ENCODE peak calls at places on chromosomes 2 and 18, in four cellular contexts. One of them, this sample, is unnamed.
A peak's percentile ranks its signal among the peaks of the same experiment; 100 is the strongest.

GRCh38 chr2:185663811-185664210 is 74.8 kb upstream of the FSIP2 start:
- DNase-seq in ovary: no peak
- DNase-seq in WTC11: no peak
- DNase-seq in lower lobe of right lung: no peak
- DNase-seq in this sample: no peak

GRCh38 chr2:190585000-190585678 is 50.6 kb upstream of the NEMP2 start:
- DNase-seq in ovary: no peak
- DNase-seq in WTC11: no peak
- DNase-seq in lower lobe of right lung: no peak
- DNase-seq in this sample: no peak

GRCh38 chr2:205660521-205661124 is 21.7 kb upstream of the NRP2 start:
- DNase-seq in ovary: no peak
- DNase-seq in WTC11: no peak
- DNase-seq in lower lobe of right lung: no peak
- DNase-seq in this sample: no peak

GRCh38 chr2:54360055-54360792 is 95.9 kb upstream of the SPTBN1 start:
- DNase-seq in ovary: peak; percentile 61
- DNase-seq in WTC11: no peak
- DNase-seq in lower lobe of right lung: no peak
- DNase-seq in this sample: no peak

GRCh38 chr2:219875036-219875435 is 247.6 kb downstream of the SLC4A3 start:
- DNase-seq in ovary: no peak
- DNase-seq in WTC11: no peak
- DNase-seq in lower lobe of right lung: no peak
- DNase-seq in this sample: no peak

GRCh38 chr2:239559417-239560261 is 158.8 kb upstream of the HDAC4 start:
- DNase-seq in ovary: no peak
- DNase-seq in WTC11: no peak
- DNase-seq in lower lobe of right lung: no peak
- DNase-seq in this sample: no peak

GRCh38 chr2:217922101-217923006 is 80.4 kb downstream of the TNS1 start:
- DNase-seq in ovary: peak; percentile 72
- DNase-seq in WTC11: no peak
- DNase-seq in lower lobe of right lung: no peak
- DNase-seq in this sample: peak; percentile 63

GRCh38 chr2:43227830-43228280 is 1.4 kb upstream of the ZFP36L2 start:
- DNase-seq in ovary: no peak
- DNase-seq in WTC11: no peak
- DNase-seq in lower lobe of right lung: no peak
- DNase-seq in this sample: no peak

GRCh38 chr2:229410312-229410711 is 139.2 kb upstream of the PID1 start:
- DNase-seq in ovary: no peak
- DNase-seq in WTC11: no peak
- DNase-seq in lower lobe of right lung: no peak
- DNase-seq in this sample: no peak

GRCh38 chr18:8374652-8375051 is 234.6 kb upstream of the RAB12 start:
- DNase-seq in ovary: no peak
- DNase-seq in WTC11: no peak
- DNase-seq in lower lobe of right lung: no peak
- DNase-seq in this sample: no peak

GRCh38 chr2:160334028-160334729 is 134.1 kb upstream of the ITGB6 start:
- DNase-seq in ovary: no peak
- DNase-seq in WTC11: no peak
- DNase-seq in lower lobe of right lung: no peak
- DNase-seq in this sample: no peak

GRCh38 chr2:239223029-239223329 is 177.8 kb downstream of the HDAC4 start:
- DNase-seq in ovary: no peak
- DNase-seq in WTC11: no peak
- DNase-seq in lower lobe of right lung: no peak
- DNase-seq in this sample: no peak

GRCh38 chr18:55586841-55587240 is 1.2 kb downstream of the TCF4 start:
- DNase-seq in ovary: no peak
- DNase-seq in WTC11: no peak
- DNase-seq in lower lobe of right lung: no peak
- DNase-seq in this sample: peak; percentile 49

GRCh38 chr2:54836477-54836876 is 113.0 kb downstream of the EML6 start:
- DNase-seq in ovary: no peak
- DNase-seq in WTC11: no peak
- DNase-seq in lower lobe of right lung: no peak
- DNase-seq in this sample: no peak

GRCh38 chr2:169452080-169452479 is 27.2 kb upstream of the BBS5 start:
- DNase-seq in ovary: no peak
- DNase-seq in WTC11: no peak
- DNase-seq in lower lobe of right lung: no peak
- DNase-seq in this sample: no peak

GRCh38 chr18:1047406-1047805 is 142.7 kb downstream of the ADCYAP1 start:
- DNase-seq in ovary: no peak
- DNase-seq in WTC11: no peak
- DNase-seq in lower lobe of right lung: no peak
- DNase-seq in this sample: no peak

GRCh38 chr2:37604716-37605115 is 66.7 kb downstream of the CDC42EP3 start:
- DNase-seq in ovary: no peak
- DNase-seq in WTC11: no peak
- DNase-seq in lower lobe of right lung: no peak
- DNase-seq in this sample: no peak

GRCh38 chr18:59954746-59955145 is 55.0 kb downstream of the PMAIP1 start:
- DNase-seq in ovary: no peak
- DNase-seq in WTC11: no peak
- DNase-seq in lower lobe of right lung: no peak
- DNase-seq in this sample: no peak

GRCh38 chr2:20538308-20539132 is 91.6 kb downstream of the RHOB start:
- DNase-seq in ovary: no peak
- DNase-seq in WTC11: no peak
- DNase-seq in lower lobe of right lung: no peak
- DNase-seq in this sample: peak; percentile 60

GRCh38 chr18:49582579-49582978 is 20.7 kb downstream of the LIPG start:
- DNase-seq in ovary: no peak
- DNase-seq in WTC11: no peak
- DNase-seq in lower lobe of right lung: no peak
- DNase-seq in this sample: no peak

GRCh38 chr2:45494275-45494977 is 116.6 kb downstream of the SRBD1 start:
- DNase-seq in ovary: no peak
- DNase-seq in WTC11: no peak
- DNase-seq in lower lobe of right lung: no peak
- DNase-seq in this sample: no peak

GRCh38 chr2:201260302-201260800 is at the start of gene CASP8:
- DNase-seq in ovary: peak; percentile 22
- DNase-seq in WTC11: no peak
- DNase-seq in lower lobe of right lung: peak; percentile 64
- DNase-seq in this sample: peak; percentile 30

GRCh38 chr2:188292446-188293239 is 969 bp downstream of the GULP1 start:
- DNase-seq in ovary: peak; percentile 77
- DNase-seq in WTC11: peak; percentile 82
- DNase-seq in lower lobe of right lung: peak; percentile 84
- DNase-seq in this sample: peak; percentile 95

GRCh38 chr2:95082479-95082878 is 39.1 kb downstream of the MRPS5 start:
- DNase-seq in ovary: no peak
- DNase-seq in WTC11: no peak
- DNase-seq in lower lobe of right lung: no peak
- DNase-seq in this sample: no peak

GRCh38 chr2:108184421-108184820 is 55.3 kb upstream of the SULT1C3 start:
- DNase-seq in ovary: no peak
- DNase-seq in WTC11: no peak
- DNase-seq in lower lobe of right lung: no peak
- DNase-seq in this sample: no peak

GRCh38 chr2:109020217-109020637 is 31.2 kb upstream of the EDAR start:
- DNase-seq in ovary: no peak
- DNase-seq in WTC11: no peak
- DNase-seq in lower lobe of right lung: no peak
- DNase-seq in this sample: no peak

GRCh38 chr2:74267068-74267467 is 68.7 kb downstream of the MTHFD2 start:
- DNase-seq in ovary: no peak
- DNase-seq in WTC11: peak; percentile 41
- DNase-seq in lower lobe of right lung: no peak
- DNase-seq in this sample: peak; percentile 67

GRCh38 chr2:175690113-175690716 is 311.9 kb downstream of the LNPK start:
- DNase-seq in ovary: peak; percentile 25
- DNase-seq in WTC11: peak; percentile 21
- DNase-seq in lower lobe of right lung: no peak
- DNase-seq in this sample: peak; percentile 70

This sample was measured in endodermal cell.